ENCODE peak calls at places on chromosomes 12 and 14, in eight cellular contexts. O, A, G, F, C, H, T and V are unnamed samples. For H3K4me1 and H3K27me3, the result is how much of the 10 kb centered on the place peaks cover.

GRCh38 chr12:68623059-68623458 is 12.4 kb downstream of the RAP1B start:
- DNase-seq in G (no peak), C (no peak), F (no peak), A (no peak), T (no peak), O (no peak), H (no peak), V (no peak)

GRCh38 chr14:101823511-101824120 is 62.1 kb downstream of the PPP2R5C start:
- DNase-seq in A (no peak), F (no peak), T (no peak), C (peak), H (no peak), O (no peak), G (no peak), V (peak)

GRCh38 chr12:98591209-98591608 is 2.3 kb upstream of the SLC25A3 start:
- DNase-seq in A (no peak), G (no peak), T (no peak), O (no peak), H (peak), C (no peak), F (no peak), V (no peak)

GRCh38 chr14:65745396-65746190 is 333.1 kb downstream of the FUT8 start:
- DNase-seq in O (no peak), A (peak), T (no peak), C (no peak), G (no peak), F (no peak), H (no peak), V (no peak)

GRCh38 chr14:49461529-49462401 is 124.4 kb downstream of the RPS29 start:
- DNase-seq in G (no peak), C (peak), O (no peak), F (no peak), H (peak), A (peak), T (no peak), V (peak)

GRCh38 chr12:6267007-6267721 is 43.3 kb upstream of the PLEKHG6 start:
- DNase-seq in C (no peak), A (no peak), O (no peak), G (no peak), F (no peak), H (peak), T (no peak), V (no peak)

GRCh38 chr12:51368640-51369517 is 22.3 kb downstream of the GALNT6 start:
- DNase-seq in G (no peak), F (peak), O (peak), H (no peak), C (peak), T (no peak), A (peak), V (peak)

GRCh38 chr14:43706901-43707300 is 800.2 kb downstream of the FSCB start:
- DNase-seq in G (no peak), C (no peak), H (peak), T (no peak), A (no peak), F (no peak), O (no peak), V (no peak)

GRCh38 chr14:74190910-74191575 is 48.2 kb upstream of the VSX2 start:
- DNase-seq in G (no peak), O (no peak), C (no peak), T (no peak), A (no peak), F (no peak), H (no peak), V (no peak)

GRCh38 chr12:48881652-48882324 is 16.1 kb upstream of the RND1 start:
- DNase-seq in T (no peak), H (no peak), C (no peak), A (no peak), F (no peak), O (no peak), G (no peak), V (no peak)
- H3K4me1 ChIP-seq in T (under half), H (under half), C (under half), A (under half), F (under half), O (under half), G (under half), V (under half)

GRCh38 chr14:94483729-94484275 is 7.8 kb upstream of the SERPINA9 start:
- DNase-seq in C (no peak), A (no peak), O (no peak), F (no peak), T (no peak), G (no peak), H (no peak), V (no peak)

GRCh38 chr14:94478420-94478819 is 2.4 kb upstream of the SERPINA9 start:
- DNase-seq in G (no peak), A (peak), F (no peak), H (no peak), O (no peak), C (no peak), T (no peak), V (no peak)

GRCh38 chr14:94481468-94482131 is 5.6 kb upstream of the SERPINA9 start:
- DNase-seq in G (no peak), H (no peak), C (no peak), O (no peak), A (no peak), F (no peak), T (no peak), V (no peak)

GRCh38 chr14:94483071-94483451 is 7.1 kb upstream of the SERPINA9 start:
- DNase-seq in O (no peak), F (no peak), H (no peak), C (no peak), A (no peak), T (no peak), G (no peak), V (no peak)

DNA sequence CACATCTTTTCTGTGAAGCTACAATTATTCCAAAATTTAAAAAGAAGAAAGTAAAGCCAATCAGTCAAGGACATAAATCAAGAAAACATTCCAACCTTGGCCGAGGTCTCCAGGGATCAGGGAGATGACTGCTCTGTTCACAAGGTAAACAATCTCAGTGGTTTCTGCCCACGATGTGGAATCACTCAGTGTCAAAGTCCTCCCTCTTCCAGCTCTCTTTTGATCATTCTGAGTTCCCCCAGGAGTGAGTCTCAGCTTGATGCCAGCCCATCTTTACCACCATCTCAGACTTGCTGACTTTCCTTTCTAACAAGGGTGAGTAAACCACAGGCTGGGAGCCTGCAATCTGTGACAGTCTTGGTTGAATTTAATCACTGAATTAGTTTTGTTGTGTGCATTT is 4.8 kb upstream of the SERPINA9 start:
- DNase-seq in A (no peak), G (no peak), H (no peak), T (no peak), O (no peak), F (no peak), C (no peak), V (no peak)
- H3K27ac ChIP-seq in A (no peak), G (no peak), H (no peak), T (no peak), O (no peak), F (no peak), C (no peak), V (no peak)

GRCh38 chr12:48026081-48026827 is 22.0 kb upstream of the COL2A1 start:
- DNase-seq in G (no peak), C (no peak), H (no peak), F (no peak), T (no peak), A (no peak), O (no peak), V (no peak)

GRCh38 chr12:48024735-48025134 is 20.5 kb upstream of the COL2A1 start:
- DNase-seq in G (no peak), A (no peak), F (no peak), C (no peak), T (peak), H (no peak), O (no peak), V (no peak)

GRCh38 chr12:48027183-48028002 is 23.1 kb upstream of the COL2A1 start:
- DNase-seq in F (no peak), C (no peak), A (no peak), H (no peak), G (no peak), O (no peak), T (peak), V (no peak)

GRCh38 chr12:48023386-48023785 is 19.1 kb upstream of the COL2A1 start:
- DNase-seq in A (peak), T (no peak), O (no peak), H (no peak), F (peak), C (peak), G (peak), V (no peak)

GRCh38 chr12:48025281-48025680 is 21.0 kb upstream of the COL2A1 start:
- DNase-seq in F (no peak), A (no peak), H (no peak), T (no peak), G (no peak), O (no peak), C (no peak), V (no peak)
- H3K27me3 ChIP-seq in F (under half), A (half or more), H (under half), T (half or more), G (under half), O (under half), C (under half), V (under half)

DNA sequence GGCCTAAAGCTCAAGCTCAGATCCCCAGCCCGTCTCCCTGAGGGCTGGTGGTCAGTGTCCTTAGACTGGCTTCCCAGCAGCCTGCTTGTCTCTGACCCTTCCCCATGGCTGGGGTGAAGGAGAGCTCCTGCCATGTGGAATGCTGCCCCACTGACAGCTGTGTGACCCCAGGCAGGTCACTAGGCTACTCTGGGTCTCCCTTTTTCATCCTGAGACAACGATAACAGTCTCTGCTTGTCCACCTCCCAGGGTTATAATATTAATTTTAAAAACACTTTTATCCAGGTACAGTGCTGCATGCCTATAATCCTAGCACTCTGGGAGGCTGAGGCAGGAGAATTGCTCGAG is 47.3 kb downstream of the SYNE3 start:
- DNase-seq in T (no peak), A (no peak), H (no peak), G (no peak), F (no peak), O (no peak), C (no peak), V (no peak)
- H3K4me1 ChIP-seq in T (under half), A (under half), H (under half), G (half or more), F (half or more), O (under half), C (under half), V (under half)

GRCh38 chr12:62078020-62078419 is 182.2 kb upstream of the USP15 start:
- DNase-seq in H (no peak), T (no peak), G (no peak), F (no peak), C (no peak), O (no peak), A (peak), V (no peak)
- H3K27ac ChIP-seq in H (no peak), T (no peak), G (no peak), F (no peak), C (no peak), O (no peak), A (no peak), V (no peak)

GRCh38 chr12:49137476-49137875 is 6.3 kb upstream of the TUBA1B start:
- DNase-seq in C (no peak), G (no peak), F (no peak), A (no peak), T (no peak), H (no peak), O (no peak), V (no peak)
- H3K27me3 ChIP-seq in C (under half), G (under half), F (under half), A (under half), T (under half), H (under half), O (under half), V (under half)

GRCh38 chr14:69132513-69133181 is 20.3 kb downstream of the DCAF5 start:
- DNase-seq in A (no peak), H (no peak), F (no peak), T (no peak), C (no peak), O (no peak), G (no peak), V (no peak)
- H3K4me1 ChIP-seq in A (under half), H (under half), F (half or more), T (under half), C (under half), O (half or more), G (half or more), V (under half)